ENCODE peak calls at places on chromosomes 5 and 9, in nine cellular contexts. C, F, Y, N, I, Q, H, D and S are unnamed samples.

GRCh38 chr5:103347729-103348128 is 89.2 kb downstream of the MACIR start:
- DNase-seq in I (no peak), N (no peak), C (no peak), H (no peak), F (no peak), Q (no peak), D (no peak), Y (no peak), S (no peak)

GRCh38 chr5:22908129-22908528 is 55.0 kb upstream of the CDH12 start:
- DNase-seq in N (no peak), Y (no peak), F (no peak), D (no peak), Q (no peak), H (no peak), I (no peak), C (no peak), S (no peak)

GRCh38 chr9:83937861-83938455 is 16.7 kb upstream of the KIF27 start:
- DNase-seq in F (no peak), Y (peak; percentile 50), N (no peak), C (no peak), D (no peak), Q (peak; percentile 94), H (peak; percentile 54), I (no peak), S (peak; percentile 27)

GRCh38 chr5:82351754-82352145 is 73.6 kb upstream of the RPS23 start:
- DNase-seq in C (no peak), Q (peak; percentile 77), Y (no peak), D (no peak), N (no peak), I (no peak), H (peak; percentile 63), F (no peak), S (no peak)

GRCh38 chr9:110626109-110626829 is 42.3 kb upstream of the MUSK start:
- DNase-seq in F (no peak), C (no peak), Q (peak; percentile 5), Y (no peak), N (no peak), I (no peak), H (no peak), D (no peak), S (no peak)

GRCh38 chr5:54171645-54172384 is 138.6 kb downstream of the ARL15 start:
- DNase-seq in I (no peak), C (no peak), N (no peak), Y (no peak), F (no peak), Q (no peak), D (no peak), H (no peak), S (no peak)

GRCh38 chr5:39399135-39400036 is 25.4 kb downstream of the DAB2 start:
- DNase-seq in F (no peak), Y (peak; percentile 66), Q (peak; percentile 11), C (no peak), I (no peak), N (no peak), D (no peak), H (no peak), S (no peak)

GRCh38 chr5:137733922-137734695 is 1.8 kb downstream of the KLHL3 start:
- DNase-seq in N (no peak), Y (no peak), H (no peak), F (no peak), I (no peak), D (no peak), C (no peak), Q (peak; percentile 27), S (no peak)

GRCh38 chr5:154276932-154277331 is 86.4 kb downstream of the GALNT10 start:
- DNase-seq in D (no peak), H (no peak), N (peak; percentile 7), C (no peak), F (peak; percentile 82), Q (no peak), I (no peak), Y (peak; percentile 61), S (peak; percentile 16)

GRCh38 chr9:121353246-121353975 is 16.6 kb downstream of the STOM start:
- DNase-seq in I (no peak), D (no peak), Y (no peak), N (no peak), H (no peak), C (no peak), F (no peak), Q (no peak), S (no peak)

GRCh38 chr5:158313739-158314464 is 455.0 kb upstream of the CLINT1 start:
- DNase-seq in C (no peak), N (no peak), D (no peak), I (no peak), Y (no peak), Q (peak; percentile 28), H (no peak), F (no peak), S (no peak)

GRCh38 chr5:68240771-68241170 is 25.2 kb downstream of the PIK3R1 start:
- DNase-seq in C (no peak), Q (no peak), D (no peak), F (no peak), Y (no peak), I (no peak), N (no peak), H (peak; percentile 17), S (no peak)

GRCh38 chr5:14715481-14715880 is 51.0 kb downstream of the OTULIN start:
- DNase-seq in Q (no peak), Y (no peak), N (no peak), F (no peak), H (no peak), I (no peak), D (no peak), C (no peak), S (no peak)

DNA sequence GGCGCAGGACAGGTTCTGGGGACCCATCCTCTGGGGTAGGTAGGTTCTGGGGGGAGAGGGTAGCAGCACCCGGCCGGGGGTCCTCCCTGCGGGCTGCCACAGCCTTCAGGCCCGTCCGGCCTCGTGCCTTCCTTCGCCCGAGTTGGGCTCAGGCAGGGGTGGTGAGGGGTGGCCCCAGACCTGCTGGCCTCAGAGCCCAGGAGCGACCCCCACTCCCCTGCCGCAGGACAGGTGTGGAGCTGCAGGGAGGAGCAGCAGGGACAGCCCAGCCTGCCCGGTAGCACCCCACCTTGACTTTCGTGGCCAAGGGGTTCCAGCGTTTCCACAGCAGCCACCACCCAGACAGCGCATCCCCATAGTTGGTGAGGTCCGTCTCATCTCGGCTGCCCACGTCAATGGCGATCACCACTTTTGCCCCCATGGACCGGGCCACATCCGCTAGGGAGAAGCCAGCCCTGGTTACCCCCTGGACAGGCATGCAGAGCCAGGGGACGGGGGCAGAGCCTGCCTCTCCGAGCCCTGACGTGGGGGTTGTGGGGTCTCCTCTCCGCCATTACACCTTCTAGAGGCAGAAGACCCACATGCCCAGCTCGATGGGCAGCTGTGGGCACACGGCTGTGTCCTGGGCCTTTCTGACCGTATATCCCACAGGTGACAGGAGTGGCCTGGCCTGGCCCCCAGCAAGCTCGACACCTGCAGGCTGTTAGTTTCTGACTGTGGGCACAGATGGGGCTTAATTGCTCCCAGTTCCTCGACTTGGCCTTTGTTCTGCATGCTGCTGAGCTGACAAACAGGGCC is 3.5 kb upstream of the NSMF start:
- DNase-seq in C (peak; percentile 77), Y (no peak), H (no peak), N (no peak), Q (no peak), D (no peak), F (no peak), I (no peak), S (no peak)
- H3K4me3 ChIP-seq in C (no peak overlapping the region), Y (no peak overlapping the region), H (no peak overlapping the region), N (no peak overlapping the region), Q (no peak overlapping the region), D (no peak overlapping the region), F (no peak overlapping the region), I (no peak overlapping the region), S (no peak overlapping the region)

DNA sequence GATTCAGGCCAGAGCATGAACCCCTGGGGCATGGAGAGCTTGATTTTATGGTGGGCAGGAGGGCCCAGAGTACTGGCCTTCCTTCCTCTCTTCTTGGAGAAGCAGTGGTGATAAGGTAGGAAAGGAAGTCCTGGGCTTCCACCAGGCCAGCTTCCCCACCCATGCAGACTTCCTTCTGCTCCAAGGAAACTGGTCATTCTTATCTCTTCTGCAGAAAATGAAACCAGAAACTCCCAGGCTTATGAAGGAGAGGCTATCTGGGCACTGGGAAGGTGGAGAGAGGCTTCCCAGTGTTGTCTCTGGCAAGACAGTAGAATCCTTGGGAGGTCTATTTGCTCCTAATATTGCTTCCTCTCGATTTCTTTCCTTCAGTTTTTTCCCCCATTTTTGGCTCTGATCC is 110.5 kb upstream of the EQTN start:
- DNase-seq in Q (no peak), Y (no peak), C (no peak), N (no peak), F (no peak), D (no peak), H (no peak), I (no peak), S (no peak)
- H3K27ac ChIP-seq in Q (no peak overlapping the region), Y (no peak overlapping the region), C (no peak overlapping the region), N (no peak overlapping the region), F (no peak overlapping the region), D (no peak overlapping the region), H (no peak overlapping the region), I (peak overlapping the region; percentile 29), S (no peak overlapping the region)

GRCh38 chr5:2748180-2748840 is 3.2 kb downstream of the IRX2 start:
- DNase-seq in Y (no peak), I (no peak), D (no peak), N (no peak), H (no peak), F (no peak), C (no peak), Q (peak; percentile 19), S (peak; percentile 3)

GRCh38 chr5:2747372-2748179 is 3.9 kb downstream of the IRX2 start:
- DNase-seq in N (no peak), H (no peak), D (no peak), F (no peak), I (no peak), C (no peak), Q (no peak), Y (no peak), S (peak; percentile 1)

GRCh38 chr5:2748841-2749513 is 2.5 kb downstream of the IRX2 start:
- DNase-seq in D (no peak), Q (peak; percentile 44), F (no peak), C (no peak), N (no peak), Y (no peak), H (no peak), I (no peak), S (peak; percentile 13)

GRCh38 chr5:2744485-2744884 is 7.0 kb downstream of the IRX2 start:
- DNase-seq in Y (no peak), H (no peak), N (no peak), D (no peak), Q (no peak), C (no peak), F (no peak), I (no peak), S (no peak)

DNA sequence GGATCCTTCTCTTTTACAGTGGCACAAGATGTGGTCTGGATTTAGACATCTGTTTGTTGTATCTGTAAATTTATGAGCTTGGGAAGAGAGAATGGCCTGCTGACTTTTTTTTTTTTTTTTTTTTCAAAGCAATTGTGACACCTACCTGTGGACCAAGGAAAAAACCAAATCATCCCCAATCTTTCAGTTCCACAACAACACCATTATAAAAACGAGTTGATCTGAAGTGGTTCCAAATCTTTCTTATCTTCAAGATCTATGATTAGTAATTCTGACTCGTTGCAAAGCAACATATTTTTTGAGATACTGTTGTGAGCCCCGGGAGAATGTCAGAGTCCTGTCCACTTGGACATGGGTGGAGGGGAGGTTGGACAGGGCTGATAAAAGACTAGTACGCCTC is 4.8 kb downstream of the IRX2 start:
- DNase-seq in C (no peak), Y (no peak), Q (peak; percentile 26), F (no peak), D (no peak), I (no peak), N (no peak), H (no peak), S (no peak)
- TF ChIP-seq CTCF in C (no peak), Y (no peak), Q (peak; percentile 16), F (no peak), D (peak; percentile 7), I (no peak), N (no peak), H (no peak), S (peak; percentile 23)

GRCh38 chr9:107486674-107487520 is 2.7 kb downstream of the KLF4 start:
- DNase-seq in D (no peak), H (no peak), Q (peak; percentile 61), I (no peak), F (no peak), Y (no peak), C (peak; percentile 80), N (no peak), S (no peak)
- H3K4me3 ChIP-seq in D (peak overlapping the region; percentile 82), H (no peak overlapping the region), Q (peak overlapping the region; percentile 70), I (peak overlapping the region; percentile 81), F (peak overlapping the region; percentile 79), Y (peak overlapping the region; percentile 55), C (peak overlapping the region; percentile 80), N (peak overlapping the region; percentile 78), S (no peak overlapping the region)